ENCODE peak calls at places on chromosomes 2 and 18, in six cellular contexts. H is fibroblast of mammary gland, Q is cardiac muscle cell, G is H1, P is fibroblast of villous mesenchyme, S is GM06990. T is an unnamed sample.

GRCh38 chr2:72689579-72690170 is 136.2 kb downstream of the EXOC6B start:
- DNase-seq in S (no peak), Q (peak; percentile 33), G (no peak), P (peak; percentile 32), H (no peak), T (peak; percentile 1)

GRCh38 chr2:186641807-186642321 is 52.0 kb upstream of the FAM171B start:
- DNase-seq in S (no peak), H (peak; percentile 79), P (peak; percentile 74), Q (peak; percentile 83), G (no peak), T (peak; percentile 66)

GRCh38 chr2:119706196-119706595 is 27.2 kb downstream of the TMEM177 start:
- DNase-seq in P (no peak), Q (no peak), H (no peak), S (no peak), G (no peak), T (no peak)

GRCh38 chr2:204260162-204260877 is 285.0 kb upstream of the PARD3B start:
- DNase-seq in H (peak; percentile 70), P (peak; percentile 79), S (no peak), Q (peak; percentile 81), G (peak; percentile 57), T (peak; percentile 53)

GRCh38 chr2:84959045-84959493 is 11.9 kb upstream of the KCMF1 start:
- DNase-seq in G (no peak), S (no peak), P (peak; percentile 82), Q (peak; percentile 68), H (peak; percentile 85), T (peak; percentile 77)

GRCh38 chr2:158120102-158120501 is 18.4 kb downstream of the UPP2 start:
- DNase-seq in Q (no peak), P (no peak), G (no peak), S (no peak), H (no peak), T (no peak)

GRCh38 chr2:134669731-134670669 is 48.8 kb downstream of the TMEM163 start:
- DNase-seq in G (no peak), S (no peak), Q (no peak), H (no peak), P (no peak), T (no peak)

GRCh38 chr2:238105506-238106338 is 5.6 kb downstream of the ESPNL start:
- DNase-seq in H (no peak), P (no peak), G (no peak), Q (no peak), S (peak; percentile 15), T (no peak)

GRCh38 chr2:58358024-58358423 is 116.9 kb upstream of the FANCL start:
- DNase-seq in S (no peak), G (no peak), H (no peak), P (no peak), Q (no peak), T (no peak)

GRCh38 chr2:109558076-109558882 is 55.5 kb downstream of the SEPTIN10 start:
- DNase-seq in Q (peak; percentile 87), P (peak; percentile 63), S (no peak), H (peak; percentile 85), G (no peak), T (peak; percentile 89)

GRCh38 chr2:135532581-135532980 is 1.3 kb downstream of the R3HDM1 start:
- DNase-seq in P (no peak), G (no peak), S (no peak), Q (peak; percentile 8), H (peak; percentile 6), T (no peak)

GRCh38 chr18:48959551-48959920 is 8.8 kb upstream of the SMAD7 start:
- DNase-seq in P (no peak), Q (no peak), G (no peak), H (no peak), S (no peak), T (no peak)

GRCh38 chr18:49305688-49306336 is 154.6 kb downstream of the DYM start:
- DNase-seq in P (no peak), G (no peak), S (no peak), Q (no peak), H (no peak), T (no peak)

DNA sequence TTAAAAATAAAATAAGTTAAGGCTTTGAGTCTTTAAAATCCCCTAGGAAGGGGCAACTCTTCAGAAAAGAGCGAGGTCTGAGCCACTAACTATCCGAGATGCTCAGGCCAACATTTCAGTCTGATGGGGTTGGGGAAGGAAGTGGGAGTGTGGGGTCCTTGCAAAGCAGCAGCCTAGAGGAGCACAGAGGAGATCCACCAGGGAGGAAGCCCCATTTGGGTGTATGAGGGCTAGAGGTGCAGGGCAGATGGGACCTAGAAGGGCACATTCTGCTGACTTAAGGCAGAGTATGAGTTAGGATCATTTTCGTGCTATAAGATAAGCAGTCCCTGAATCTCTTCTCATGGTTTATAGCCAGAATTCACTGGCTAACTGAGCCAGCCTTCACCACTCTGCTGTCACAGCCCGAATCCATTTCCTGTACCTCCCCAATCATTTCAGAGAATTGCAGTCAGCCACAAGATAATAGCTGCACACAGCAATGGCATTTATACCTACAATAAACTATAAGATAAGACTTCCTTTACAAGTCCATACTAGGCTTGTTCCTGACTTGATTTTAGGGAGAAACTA is 37.0 kb downstream of the MRPL30 start:
- DNase-seq in G (no peak), P (peak; percentile 11), H (no peak), S (no peak), Q (peak; percentile 39), T (no peak)
- TF ChIP-seq CTCF in G (no peak), P (no peak), H (no peak), S (no peak), Q (no peak), T (no peak)

DNA sequence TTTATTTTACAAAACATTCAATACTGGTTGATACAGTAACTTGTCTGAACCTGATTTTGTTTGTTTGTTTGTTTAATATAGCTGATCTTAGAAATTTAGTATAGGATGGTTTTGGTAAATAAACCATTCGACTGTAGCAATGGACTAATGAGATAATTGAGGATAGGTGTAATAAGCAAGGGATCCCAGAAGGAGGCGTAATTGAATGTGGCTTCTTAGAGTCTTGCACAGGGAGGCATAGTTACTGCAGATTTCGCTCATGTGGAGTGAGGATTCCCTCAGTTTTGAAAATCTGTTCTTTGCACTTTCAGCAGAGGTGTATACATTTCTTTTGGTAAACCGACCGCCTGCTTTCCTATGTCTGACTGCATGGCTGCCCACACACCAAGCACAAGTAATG is 709.6 kb downstream of the SOCS6 start:
- DNase-seq in S (no peak), H (peak; percentile 13), P (no peak), Q (peak; percentile 41), G (no peak), T (no peak)
- TF ChIP-seq CTCF in S (no peak), H (peak; percentile 20), P (no peak), Q (peak; percentile 37), G (no peak), T (no peak)

GRCh38 chr18:12397254-12397653 is 10.5 kb upstream of the PRELID3A start:
- DNase-seq in G (no peak), S (no peak), H (no peak), Q (no peak), P (no peak), T (no peak)

GRCh38 chr18:12391487-12392136 is 14.6 kb upstream of the AFG3L2 start:
- DNase-seq in H (peak; percentile 72), P (peak; percentile 76), S (no peak), G (no peak), Q (peak; percentile 80), T (peak; percentile 58)

GRCh38 chr18:12393510-12393909 is 14.2 kb upstream of the PRELID3A start:
- DNase-seq in G (no peak), P (no peak), S (no peak), Q (no peak), H (no peak), T (no peak)

GRCh38 chr18:12393998-12394397 is 13.7 kb upstream of the PRELID3A start:
- DNase-seq in H (no peak), P (no peak), Q (no peak), S (no peak), G (no peak), T (no peak)

DNA sequence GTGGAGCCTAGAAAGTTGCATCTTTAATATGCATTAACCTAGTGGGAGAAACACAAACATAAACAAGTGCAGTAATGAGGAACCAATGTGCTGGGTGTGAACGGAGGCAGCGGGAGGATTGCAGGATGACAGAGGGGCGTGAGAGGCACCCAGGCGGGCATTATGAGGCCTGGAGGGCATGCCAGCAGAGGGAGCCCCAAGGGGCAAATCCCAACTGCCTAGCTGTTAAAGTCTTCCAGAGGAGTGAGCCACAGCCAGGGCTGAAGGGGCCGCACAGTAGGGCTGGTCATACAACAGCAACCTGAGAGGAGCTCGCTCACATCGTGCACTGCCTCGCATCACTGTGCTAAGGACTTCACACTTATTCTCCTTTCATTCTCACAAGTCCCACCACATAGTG is 13.3 kb upstream of the PRELID3A start:
- DNase-seq in H (no peak), S (no peak), P (no peak), G (no peak), Q (no peak), T (no peak)
- TF ChIP-seq CTCF in H (peak; percentile 36), S (peak; percentile 67), P (peak; percentile 55), G (peak; percentile 80), Q (peak; percentile 55), T (peak; percentile 72)

GRCh38 chr2:235556086-235556485 is 62.2 kb downstream of the AGAP1 start:
- DNase-seq in Q (no peak), S (no peak), P (no peak), G (no peak), H (no peak), T (no peak)
- TF ChIP-seq CTCF in Q (no peak), S (no peak), P (no peak), G (no peak), H (no peak), T (no peak)